ENCODE peak calls at places on chromosomes 6 and 20, in six cellular contexts. Z is activated T-helper 1 cell treated with anti-CD3 and anti-CD28 coated beads, Interleukin-2, amount 50 U/mL, for 16 hours; W is effector CD4-positive, alpha-beta T cell; Q is effector memory CD8-positive, alpha-beta T cell; D is AG09319; C is substantia nigra. J is an unnamed sample.

GRCh38 chr6:9250852-9251251 is 815.5 kb upstream of the SLC35B3 start:
- DNase-seq in Z (no peak), W (no peak), Q (no peak), D (no peak), C (no peak), J (no peak)

GRCh38 chr6:139649718-139650117 is 275.3 kb upstream of the CITED2 start:
- DNase-seq in Z (no peak), W (no peak), Q (no peak), D (no peak), C (no peak), J (no peak)

GRCh38 chr20:58478141-58478805 is 36.9 kb downstream of the APCDD1L start:
- DNase-seq in Z (no peak), W (no peak), Q (no peak), D (no peak), C (no peak), J (no peak)

GRCh38 chr6:159110013-159110412 is 59.2 kb upstream of the FNDC1 start:
- DNase-seq in Z (no peak), W (no peak), Q (peak; percentile 46), D (no peak), C (no peak), J (no peak)

GRCh38 chr6:90294989-90295853 is 1.4 kb downstream of the BACH2 start:
- DNase-seq in Z (peak; percentile 28), W (peak; percentile 56), Q (peak; percentile 60), D (no peak), C (peak; percentile 58), J (no peak)

GRCh38 chr6:14796974-14797762 is 448.7 kb upstream of the JARID2 start:
- DNase-seq in Z (no peak), W (no peak), Q (no peak), D (peak; percentile 49), C (no peak), J (no peak)

GRCh38 chr6:121006024-121006423 is 328.3 kb downstream of the TBC1D32 start:
- DNase-seq in Z (no peak), W (no peak), Q (no peak), D (no peak), C (no peak), J (no peak)

GRCh38 chr6:53483423-53484353 is 61.2 kb downstream of the GCLC start:
- DNase-seq in Z (no peak), W (no peak), Q (no peak), D (no peak), C (no peak), J (no peak)

GRCh38 chr20:9054176-9054575 is 14.7 kb upstream of the PLCB4 start:
- DNase-seq in Z (no peak), W (no peak), Q (no peak), D (no peak), C (no peak), J (no peak)

GRCh38 chr20:29296256-29297230 is 1960.9 kb upstream of the DEFB115 start:
- DNase-seq in Z (no peak), W (no peak), Q (no peak), D (no peak), C (no peak), J (no peak)

GRCh38 chr6:41630946-41631345 is 7.3 kb upstream of the MDFI start:
- DNase-seq in Z (no peak), W (no peak), Q (no peak), D (no peak), C (no peak), J (no peak)

GRCh38 chr6:148464319-148465010 is 121.8 kb downstream of the SASH1 start:
- DNase-seq in Z (no peak), W (peak; percentile 8), Q (peak; percentile 45), D (peak; percentile 53), C (peak; percentile 28), J (peak; percentile 70)

GRCh38 chr6:54282186-54282585 is 26.1 kb upstream of the TINAG start:
- DNase-seq in Z (no peak), W (no peak), Q (no peak), D (peak; percentile 40), C (no peak), J (no peak)

GRCh38 chr6:39005774-39006173 is 42.8 kb upstream of the GLP1R start:
- DNase-seq in Z (no peak), W (no peak), Q (no peak), D (no peak), C (no peak), J (no peak)

GRCh38 chr6:49541210-49541724 is 9.2 kb upstream of the C6orf141 start:
- DNase-seq in Z (no peak), W (no peak), Q (no peak), D (peak; percentile 10), C (no peak), J (no peak)

J was measured in nucleus accumbens.